ENCODE peak calls at places on chromosomes 6 and 20, in eight cellular contexts. One of them, this sample, is unnamed.

GRCh38 chr6:154933181-154933827 is 61.8 kb upstream of the TIAM2 start:
- DNase-seq in lower leg skin: peak; percentile 56
- DNase-seq in neural progenitor cell: no peak
- DNase-seq in HFF-Myc: no peak
- DNase-seq in Calu3: no peak
- DNase-seq in IMR-90: peak; percentile 32
- DNase-seq in foreskin fibroblast: peak; percentile 51
- DNase-seq in esophagus muscularis mucosa: no peak
- DNase-seq in this sample: no peak

GRCh38 chr6:42958125-42958524 is 2.4 kb upstream of the GNMT start:
- DNase-seq in lower leg skin: no peak
- DNase-seq in neural progenitor cell: no peak
- DNase-seq in HFF-Myc: no peak
- DNase-seq in Calu3: no peak
- DNase-seq in IMR-90: no peak
- DNase-seq in foreskin fibroblast: no peak
- DNase-seq in esophagus muscularis mucosa: no peak
- DNase-seq in this sample: no peak

GRCh38 chr6:13112921-13113320 is 215.4 kb downstream of the TBC1D7 start:
- DNase-seq in lower leg skin: no peak
- DNase-seq in neural progenitor cell: no peak
- DNase-seq in HFF-Myc: no peak
- DNase-seq in Calu3: no peak
- DNase-seq in IMR-90: no peak
- DNase-seq in foreskin fibroblast: no peak
- DNase-seq in esophagus muscularis mucosa: no peak
- DNase-seq in this sample: no peak

GRCh38 chr20:63112491-63113219 is 103.3 kb downstream of the YTHDF1 start:
- DNase-seq in lower leg skin: no peak
- DNase-seq in neural progenitor cell: no peak
- DNase-seq in HFF-Myc: no peak
- DNase-seq in Calu3: no peak
- DNase-seq in IMR-90: no peak
- DNase-seq in foreskin fibroblast: no peak
- DNase-seq in esophagus muscularis mucosa: no peak
- DNase-seq in this sample: no peak

GRCh38 chr20:53943522-53944291 is 126.7 kb downstream of the BCAS1 start:
- DNase-seq in lower leg skin: no peak
- DNase-seq in neural progenitor cell: no peak
- DNase-seq in HFF-Myc: no peak
- DNase-seq in Calu3: peak; percentile 65
- DNase-seq in IMR-90: peak; percentile 39
- DNase-seq in foreskin fibroblast: peak; percentile 56
- DNase-seq in esophagus muscularis mucosa: peak; percentile 77
- DNase-seq in this sample: no peak

GRCh38 chr6:158377866-158378265 is 65.6 kb downstream of the TULP4 start:
- DNase-seq in lower leg skin: no peak
- DNase-seq in neural progenitor cell: no peak
- DNase-seq in HFF-Myc: no peak
- DNase-seq in Calu3: no peak
- DNase-seq in IMR-90: peak; percentile 77
- DNase-seq in foreskin fibroblast: peak; percentile 54
- DNase-seq in esophagus muscularis mucosa: no peak
- DNase-seq in this sample: no peak

GRCh38 chr6:126600258-126600916 is 260.5 kb downstream of the CENPW start:
- DNase-seq in lower leg skin: no peak
- DNase-seq in neural progenitor cell: no peak
- DNase-seq in HFF-Myc: no peak
- DNase-seq in Calu3: no peak
- DNase-seq in IMR-90: peak; percentile 1
- DNase-seq in foreskin fibroblast: peak; percentile 24
- DNase-seq in esophagus muscularis mucosa: no peak
- DNase-seq in this sample: no peak

GRCh38 chr20:47305667-47306066 is 50.8 kb downstream of the ZMYND8 start:
- DNase-seq in lower leg skin: peak; percentile 21
- DNase-seq in neural progenitor cell: no peak
- DNase-seq in HFF-Myc: no peak
- DNase-seq in Calu3: no peak
- DNase-seq in IMR-90: peak; percentile 67
- DNase-seq in foreskin fibroblast: peak; percentile 38
- DNase-seq in esophagus muscularis mucosa: no peak
- DNase-seq in this sample: no peak

GRCh38 chr20:15700147-15700765 is 873.0 kb downstream of the KIF16B start:
- DNase-seq in lower leg skin: no peak
- DNase-seq in neural progenitor cell: no peak
- DNase-seq in HFF-Myc: no peak
- DNase-seq in Calu3: no peak
- DNase-seq in IMR-90: no peak
- DNase-seq in foreskin fibroblast: peak; percentile 55
- DNase-seq in esophagus muscularis mucosa: no peak
- DNase-seq in this sample: no peak

GRCh38 chr20:1644101-1644962 is 13.2 kb downstream of the SIRPG start:
- DNase-seq in lower leg skin: no peak
- DNase-seq in neural progenitor cell: peak; percentile 2
- DNase-seq in HFF-Myc: no peak
- DNase-seq in Calu3: no peak
- DNase-seq in IMR-90: no peak
- DNase-seq in foreskin fibroblast: no peak
- DNase-seq in esophagus muscularis mucosa: no peak
- DNase-seq in this sample: no peak

GRCh38 chr20:61731363-61732181 is 334.1 kb downstream of the TAF4 start:
- DNase-seq in lower leg skin: no peak
- DNase-seq in neural progenitor cell: no peak
- DNase-seq in HFF-Myc: no peak
- DNase-seq in Calu3: no peak
- DNase-seq in IMR-90: peak; percentile 72
- DNase-seq in foreskin fibroblast: peak; percentile 22
- DNase-seq in esophagus muscularis mucosa: no peak
- DNase-seq in this sample: no peak

DNA sequence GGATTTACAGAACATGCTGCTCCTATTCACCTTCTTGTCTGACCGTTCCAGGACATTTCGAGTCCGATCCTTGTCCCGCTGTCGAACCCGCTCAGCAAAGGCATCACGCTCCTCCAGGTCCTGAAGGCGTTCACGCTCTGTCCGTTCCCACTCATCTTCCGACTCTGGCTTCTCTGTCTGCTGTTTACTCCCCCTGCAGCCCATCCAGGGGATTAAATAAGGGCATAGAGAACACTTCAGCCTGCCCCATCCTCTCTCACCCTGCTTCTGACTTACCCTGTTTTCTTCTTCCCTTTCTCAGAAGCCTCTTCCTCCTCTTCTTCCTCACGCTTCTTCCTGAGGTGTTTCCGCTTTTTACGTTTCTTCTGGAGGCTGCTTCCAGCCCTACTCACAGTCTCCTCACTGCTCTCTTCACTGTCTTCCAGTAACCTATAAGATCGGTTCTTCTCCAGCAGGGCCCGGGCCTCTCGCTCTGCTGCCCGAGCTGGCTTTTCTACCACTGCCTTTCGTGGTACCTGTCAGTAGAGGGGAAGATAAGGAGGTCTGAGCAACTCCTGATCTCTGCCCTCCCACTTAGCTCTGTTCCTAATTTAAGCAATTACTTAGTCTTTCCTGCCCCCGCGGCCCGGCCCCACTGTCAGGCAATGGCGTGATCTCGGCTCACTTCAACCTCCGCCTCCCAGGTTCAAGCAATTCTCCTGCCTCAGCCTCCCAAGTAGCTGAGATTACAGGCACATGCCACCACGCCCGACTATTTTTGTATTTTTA is 1.9 kb downstream of the DHX16 start:
- DNase-seq in lower leg skin: no peak
- DNase-seq in neural progenitor cell: peak; percentile 33
- DNase-seq in HFF-Myc: no peak
- DNase-seq in Calu3: no peak
- DNase-seq in IMR-90: no peak
- DNase-seq in foreskin fibroblast: no peak
- DNase-seq in esophagus muscularis mucosa: no peak
- DNase-seq in this sample: peak; percentile 44
- TF ChIP-seq CTCF in lower leg skin: no peak
- TF ChIP-seq CTCF in neural progenitor cell: peak; percentile 34
- TF ChIP-seq CTCF in HFF-Myc: no peak
- TF ChIP-seq CTCF in Calu3: peak; percentile 19
- TF ChIP-seq CTCF in IMR-90: peak; percentile 17
- TF ChIP-seq CTCF in foreskin fibroblast: no peak
- TF ChIP-seq CTCF in esophagus muscularis mucosa: no peak
- TF ChIP-seq CTCF in this sample: peak; percentile 20

DNA sequence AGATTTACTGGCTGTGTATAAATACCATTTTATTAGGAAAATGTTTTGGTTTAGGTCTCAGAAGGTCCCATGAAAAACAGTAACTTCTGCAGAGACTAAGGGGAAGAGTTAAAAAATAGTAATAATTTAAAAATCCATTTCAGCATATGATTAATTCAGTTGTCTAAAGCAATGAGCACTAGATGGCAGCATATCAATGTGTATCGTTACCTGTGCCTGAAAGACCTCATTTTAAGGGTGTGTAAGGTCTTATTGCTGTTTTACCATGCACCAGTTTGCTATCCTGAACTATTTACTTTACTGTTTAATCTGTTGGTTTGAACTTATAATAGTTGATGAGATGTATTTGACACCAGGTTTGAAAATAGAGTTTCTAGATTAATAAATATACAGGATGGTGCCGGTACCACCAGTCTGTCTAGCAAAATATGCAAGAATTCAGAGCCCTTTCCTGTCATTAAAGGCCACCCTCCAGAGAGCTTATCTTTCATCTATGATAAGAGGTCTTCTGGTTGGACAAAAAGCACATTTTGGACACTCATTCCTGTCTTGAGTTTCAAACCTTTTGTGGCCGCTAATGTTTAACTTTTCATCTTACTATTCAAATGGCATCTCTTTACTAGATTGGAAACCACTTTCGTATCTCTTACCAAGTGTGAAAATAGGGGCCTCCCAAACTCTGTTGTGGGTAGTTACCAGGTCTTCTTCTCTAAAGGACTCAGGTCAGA is 8.9 kb upstream of the AHI1 start:
- DNase-seq in lower leg skin: no peak
- DNase-seq in neural progenitor cell: peak; percentile 37
- DNase-seq in HFF-Myc: peak; percentile 40
- DNase-seq in Calu3: peak; percentile 8
- DNase-seq in IMR-90: peak; percentile 74
- DNase-seq in foreskin fibroblast: peak; percentile 69
- DNase-seq in esophagus muscularis mucosa: no peak
- DNase-seq in this sample: no peak
- TF ChIP-seq CTCF in lower leg skin: no peak
- TF ChIP-seq CTCF in neural progenitor cell: peak; percentile 63
- TF ChIP-seq CTCF in HFF-Myc: peak; percentile 33
- TF ChIP-seq CTCF in Calu3: peak; percentile 21
- TF ChIP-seq CTCF in IMR-90: peak; percentile 68
- TF ChIP-seq CTCF in foreskin fibroblast: peak; percentile 43
- TF ChIP-seq CTCF in esophagus muscularis mucosa: peak; percentile 47
- TF ChIP-seq CTCF in this sample: peak; percentile 34

GRCh38 chr6:168150551-168151444 is 71.8 kb upstream of the FRMD1 start:
- DNase-seq in lower leg skin: peak; percentile 73
- DNase-seq in neural progenitor cell: peak; percentile 48
- DNase-seq in HFF-Myc: no peak
- DNase-seq in Calu3: peak; percentile 34
- DNase-seq in IMR-90: no peak
- DNase-seq in foreskin fibroblast: no peak
- DNase-seq in esophagus muscularis mucosa: peak; percentile 82
- DNase-seq in this sample: peak; percentile 46
- TF ChIP-seq CTCF in lower leg skin: no peak
- TF ChIP-seq CTCF in neural progenitor cell: peak; percentile 53
- TF ChIP-seq CTCF in HFF-Myc: peak; percentile 9
- TF ChIP-seq CTCF in Calu3: peak; percentile 38
- TF ChIP-seq CTCF in IMR-90: no peak
- TF ChIP-seq CTCF in foreskin fibroblast: peak; percentile 27
- TF ChIP-seq CTCF in esophagus muscularis mucosa: peak; percentile 28
- TF ChIP-seq CTCF in this sample: no peak

DNA sequence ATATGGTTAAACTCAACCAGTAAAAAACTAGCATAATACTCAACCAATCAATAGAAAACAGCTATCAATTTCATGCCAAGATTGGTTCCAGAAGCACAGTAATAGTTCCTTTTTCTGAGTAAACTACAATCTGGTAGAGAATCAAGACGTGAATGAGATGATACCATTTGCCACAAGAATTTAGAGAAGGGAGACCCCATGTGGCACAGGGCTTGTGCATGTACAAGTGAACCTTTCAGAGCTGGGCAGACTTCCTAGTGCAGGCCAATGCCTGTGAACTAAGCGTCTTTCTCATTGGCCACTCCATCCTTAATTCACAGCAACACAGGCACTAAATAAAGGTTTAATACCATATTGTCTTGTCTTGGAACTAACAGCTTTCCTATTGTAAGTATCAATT is 213.5 kb downstream of the RFPL4B start:
- DNase-seq in lower leg skin: no peak
- DNase-seq in neural progenitor cell: peak; percentile 43
- DNase-seq in HFF-Myc: no peak
- DNase-seq in Calu3: peak; percentile 4
- DNase-seq in IMR-90: no peak
- DNase-seq in foreskin fibroblast: no peak
- DNase-seq in esophagus muscularis mucosa: no peak
- DNase-seq in this sample: peak; percentile 7
- TF ChIP-seq CTCF in lower leg skin: no peak
- TF ChIP-seq CTCF in neural progenitor cell: no peak
- TF ChIP-seq CTCF in HFF-Myc: peak; percentile 2
- TF ChIP-seq CTCF in Calu3: no peak
- TF ChIP-seq CTCF in IMR-90: no peak
- TF ChIP-seq CTCF in foreskin fibroblast: no peak
- TF ChIP-seq CTCF in esophagus muscularis mucosa: no peak
- TF ChIP-seq CTCF in this sample: no peak

DNA sequence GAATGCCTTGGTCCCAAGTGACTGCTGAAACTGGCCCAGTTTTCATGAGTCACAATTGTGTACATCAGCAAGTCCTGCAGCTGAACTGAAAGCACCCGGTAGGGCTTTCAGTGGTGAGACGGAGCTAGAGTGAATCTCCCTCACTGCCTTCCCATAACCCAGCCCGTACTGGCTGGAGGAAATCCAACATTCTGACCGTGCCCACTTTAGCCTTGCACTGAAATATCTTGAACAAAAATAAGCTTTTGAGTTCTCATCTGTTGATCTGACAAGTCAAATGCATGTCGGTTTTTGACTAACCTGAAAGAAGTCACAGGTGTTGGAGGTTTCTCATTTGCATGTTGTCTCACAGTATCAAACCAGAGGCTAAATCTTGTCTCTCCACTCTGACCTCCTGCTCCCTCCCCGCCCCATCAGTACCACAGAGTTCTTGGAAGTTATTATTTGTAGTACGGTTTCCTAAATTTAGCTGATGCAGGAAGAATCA is 35.9 kb downstream of the DUSP22 start:
- DNase-seq in lower leg skin: no peak
- DNase-seq in neural progenitor cell: no peak
- DNase-seq in HFF-Myc: peak; percentile 21
- DNase-seq in Calu3: no peak
- DNase-seq in IMR-90: peak; percentile 92
- DNase-seq in foreskin fibroblast: peak; percentile 90
- DNase-seq in esophagus muscularis mucosa: no peak
- DNase-seq in this sample: no peak
- TF ChIP-seq CTCF in lower leg skin: no peak
- TF ChIP-seq CTCF in neural progenitor cell: no peak
- TF ChIP-seq CTCF in HFF-Myc: no peak
- TF ChIP-seq CTCF in Calu3: no peak
- TF ChIP-seq CTCF in IMR-90: no peak
- TF ChIP-seq CTCF in foreskin fibroblast: no peak
- TF ChIP-seq CTCF in esophagus muscularis mucosa: no peak
- TF ChIP-seq CTCF in this sample: no peak

GRCh38 chr6:95133578-95133977 is 443.8 kb upstream of the MANEA start:
- DNase-seq in lower leg skin: no peak
- DNase-seq in neural progenitor cell: peak; percentile 30
- DNase-seq in HFF-Myc: no peak
- DNase-seq in Calu3: peak; percentile 14
- DNase-seq in IMR-90: peak; percentile 8
- DNase-seq in foreskin fibroblast: no peak
- DNase-seq in esophagus muscularis mucosa: no peak
- DNase-seq in this sample: peak; percentile 6
- TF ChIP-seq CTCF in lower leg skin: no peak
- TF ChIP-seq CTCF in neural progenitor cell: peak; percentile 50
- TF ChIP-seq CTCF in HFF-Myc: no peak
- TF ChIP-seq CTCF in Calu3: no peak
- TF ChIP-seq CTCF in IMR-90: no peak
- TF ChIP-seq CTCF in foreskin fibroblast: no peak
- TF ChIP-seq CTCF in esophagus muscularis mucosa: no peak
- TF ChIP-seq CTCF in this sample: no peak

GRCh38 chr6:117265425-117266266 is at the start of gene VGLL2:
- DNase-seq in lower leg skin: no peak
- DNase-seq in neural progenitor cell: peak; percentile 87
- DNase-seq in HFF-Myc: no peak
- DNase-seq in Calu3: no peak
- DNase-seq in IMR-90: peak; percentile 18
- DNase-seq in foreskin fibroblast: peak; percentile 77
- DNase-seq in esophagus muscularis mucosa: peak; percentile 82
- DNase-seq in this sample: peak; percentile 61
- TF ChIP-seq CTCF in lower leg skin: no peak
- TF ChIP-seq CTCF in neural progenitor cell: peak; percentile 30
- TF ChIP-seq CTCF in HFF-Myc: no peak
- TF ChIP-seq CTCF in Calu3: no peak
- TF ChIP-seq CTCF in IMR-90: no peak
- TF ChIP-seq CTCF in foreskin fibroblast: no peak
- TF ChIP-seq CTCF in esophagus muscularis mucosa: no peak
- TF ChIP-seq CTCF in this sample: no peak